ENCODE peak calls at places on chromosomes 5 and 9, in six cellular contexts. Q is cardiac muscle cell; G is astrocyte; W is heart left ventricle; A is CD4-positive, CD25-positive, alpha-beta regulatory T cell; E is lung. M is an unnamed sample. For H3K4me1, the result is how much of the 10 kb centered on the place peaks cover.

GRCh38 chr5:66933066-66933465 is 263.5 kb downstream of the CD180 start:
- DNase-seq in Q (peak), G (peak), W (no peak), A (no peak), E (no peak), M (no peak)

GRCh38 chr5:141848771-141849370 is 29.3 kb downstream of the PCDH1 start:
- DNase-seq in Q (peak), G (peak), W (peak), A (no peak), E (peak), M (peak)

GRCh38 chr5:161138751-161139455 is 286.9 kb upstream of the ATP10B start:
- DNase-seq in Q (no peak), G (no peak), W (no peak), A (no peak), E (no peak), M (no peak)

GRCh38 chr5:40828021-40828631 is 6.9 kb downstream of the RPL37 start:
- DNase-seq in Q (no peak), G (no peak), W (no peak), A (no peak), E (no peak), M (no peak)

GRCh38 chr5:113188454-113188853 is 211.9 kb downstream of the DCP2 start:
- DNase-seq in Q (no peak), G (no peak), W (no peak), A (no peak), E (no peak), M (no peak)

GRCh38 chr5:22560115-22560514 is 293.0 kb downstream of the CDH12 start:
- DNase-seq in Q (peak), G (peak), W (no peak), A (no peak), E (no peak), M (peak)

GRCh38 chr9:138066049-138066448 is 188.5 kb downstream of the CACNA1B start:
- DNase-seq in Q (no peak), G (no peak), W (no peak), A (no peak), E (no peak), M (no peak)

GRCh38 chr5:54756796-54757402 is 228.5 kb downstream of the ESM1 start:
- DNase-seq in Q (no peak), G (peak), W (no peak), A (no peak), E (no peak), M (no peak)

GRCh38 chr9:76203373-76203772 is 190.9 kb downstream of the RFK start:
- DNase-seq in Q (peak), G (no peak), W (no peak), A (no peak), E (peak), M (no peak)

GRCh38 chr9:72579190-72579589 is 57.8 kb downstream of the TMC1 start:
- DNase-seq in Q (peak), G (peak), W (peak), A (no peak), E (no peak), M (peak)

GRCh38 chr9:113963017-113963620 is 87.0 kb downstream of the ZNF618 start:
- DNase-seq in Q (peak), G (no peak), W (no peak), A (no peak), E (peak), M (no peak)

GRCh38 chr9:14127656-14128055 is 186.3 kb downstream of the NFIB start:
- DNase-seq in Q (peak), G (peak), W (no peak), A (no peak), E (no peak), M (no peak)

GRCh38 chr5:172925336-172925948 is 33.8 kb upstream of the RPL26L1 start:
- DNase-seq in Q (no peak), G (no peak), W (no peak), A (no peak), E (peak), M (no peak)

GRCh38 chr9:72187296-72187695 is 38.1 kb downstream of the GDA start:
- DNase-seq in Q (no peak), G (no peak), W (no peak), A (no peak), E (no peak), M (no peak)

GRCh38 chr9:71858102-71858798 is 52.7 kb downstream of the ABHD17B start:
- DNase-seq in Q (no peak), G (no peak), W (no peak), A (no peak), E (no peak), M (no peak)

GRCh38 chr9:129202613-129203555 is 24.8 kb upstream of the IER5L start:
- DNase-seq in Q (peak), G (peak), W (peak), A (peak), E (peak), M (peak)

GRCh38 chr9:4235951-4236804 is 63.7 kb downstream of the GLIS3 start:
- DNase-seq in Q (peak), G (peak), W (no peak), A (no peak), E (no peak), M (no peak)

GRCh38 chr5:139486201-139486600 is 3.6 kb upstream of the STING1 start:
- DNase-seq in Q (no peak), G (no peak), W (no peak), A (no peak), E (no peak), M (no peak)

GRCh38 chr5:159133041-159133741 is 33.5 kb upstream of the EBF1 start:
- DNase-seq in Q (peak), G (peak), W (no peak), A (peak), E (no peak), M (no peak)

GRCh38 chr5:107468286-107468685 is 202.5 kb downstream of the EFNA5 start:
- DNase-seq in Q (no peak), G (peak), W (no peak), A (no peak), E (no peak), M (no peak)

GRCh38 chr5:72441861-72442540 is 65.2 kb downstream of the ZNF366 start:
- DNase-seq in Q (peak), G (peak), W (no peak), A (no peak), E (no peak), M (no peak)

GRCh38 chr5:107286447-107287098 is 384.2 kb downstream of the EFNA5 start:
- DNase-seq in Q (no peak), G (no peak), W (no peak), A (no peak), E (no peak), M (no peak)

GRCh38 chr9:111599092-111599947 is at the start of gene PTGR1:
- DNase-seq in Q (peak), G (peak), W (peak), A (peak), E (peak), M (peak)

GRCh38 chr9:130184983-130185382 is 12.8 kb downstream of the NCS1 start:
- DNase-seq in Q (no peak), G (no peak), W (no peak), A (no peak), E (no peak), M (peak)

GRCh38 chr5:135741040-135741439 is 93.4 kb upstream of the SLC25A48 start:
- DNase-seq in Q (no peak), G (no peak), W (no peak), A (no peak), E (no peak), M (no peak)

GRCh38 chr9:88835038-88835466 is 156.2 kb upstream of the S1PR3 start:
- DNase-seq in Q (peak), G (peak), W (no peak), A (peak), E (no peak), M (no peak)

GRCh38 chr9:88537743-88538055 is 2.7 kb downstream of the NXNL2 start:
- DNase-seq in Q (peak), G (peak), W (peak), A (no peak), E (peak), M (no peak)

GRCh38 chr9:977361-978116 is 1.1 kb downstream of the DMRT3 start:
- DNase-seq in Q (no peak), G (no peak), W (no peak), A (no peak), E (no peak), M (no peak)

GRCh38 chr5:57686806-57687205 is 204.2 kb upstream of the ACTBL2 start:
- DNase-seq in Q (no peak), G (no peak), W (no peak), A (no peak), E (no peak), M (no peak)

GRCh38 chr5:143355710-143356109 is 47.8 kb downstream of the NR3C1 start:
- DNase-seq in Q (peak), G (peak), W (peak), A (peak), E (peak), M (peak)

GRCh38 chr9:72687331-72687730 is 165.9 kb downstream of the TMC1 start:
- DNase-seq in Q (no peak), G (no peak), W (no peak), A (no peak), E (no peak), M (no peak)

GRCh38 chr5:132270706-132271105 is 13.2 kb downstream of the PDLIM4 start:
- DNase-seq in Q (no peak), G (no peak), W (no peak), A (no peak), E (no peak), M (peak)

GRCh38 chr9:1941989-1942388 is 73.2 kb upstream of the SMARCA2 start:
- DNase-seq in Q (peak), G (no peak), W (no peak), A (no peak), E (no peak), M (no peak)

GRCh38 chr5:115262405-115263247 is at the start of gene PGGT1B:
- DNase-seq in Q (peak), G (peak), W (peak), A (peak), E (peak), M (peak)

GRCh38 chr5:142716963-142717362 is 31.1 kb upstream of the FGF1 start:
- DNase-seq in Q (peak), G (peak), W (peak), A (no peak), E (peak), M (no peak)

GRCh38 chr9:94511134-94511942 is 43.5 kb upstream of the PCAT7 start:
- DNase-seq in Q (peak), G (no peak), W (no peak), A (no peak), E (no peak), M (no peak)

GRCh38 chr5:138352071-138352721 is at the start of gene KDM3B:
- DNase-seq in Q (peak), G (peak), W (peak), A (peak), E (peak), M (peak)
- H3K4me1 ChIP-seq in Q (under half), G (under half), W (under half), A (under half), E (under half), M (under half)

GRCh38 chr5:127723571-127723970 is 20.4 kb downstream of the CCDC192 start:
- DNase-seq in Q (peak), G (peak), W (peak), A (no peak), E (peak), M (no peak)

GRCh38 chr5:127725673-127726072 is 22.5 kb downstream of the CCDC192 start:
- DNase-seq in Q (peak), G (no peak), W (no peak), A (no peak), E (no peak), M (no peak)
- H3K4me3 ChIP-seq in Q (no peak), G (no peak), W (no peak), A (no peak), E (no peak), M (no peak)

GRCh38 chr5:96529559-96529958 is 96.5 kb upstream of the PCSK1 start:
- DNase-seq in Q (no peak), G (no peak), W (no peak), A (no peak), E (no peak), M (no peak)
- H3K27ac ChIP-seq in Q (no peak), G (no peak), W (no peak), A (no peak), E (no peak), M (peak)

GRCh38 chr9:35660966-35661413 is 2.9 kb downstream of the CCDC107 start:
- DNase-seq in Q (peak), G (no peak), W (no peak), A (no peak), E (no peak), M (no peak)
- H3K4me1 ChIP-seq in Q (under half), G (under half), W (under half), A (half or more), E (under half), M (under half)

GRCh38 chr5:150623152-150623877 is 17.1 kb upstream of the SYNPO start:
- DNase-seq in Q (no peak), G (no peak), W (no peak), A (no peak), E (no peak), M (no peak)
- H3K4me3 ChIP-seq in Q (no peak), G (no peak), W (no peak), A (no peak), E (no peak), M (no peak)

DNA sequence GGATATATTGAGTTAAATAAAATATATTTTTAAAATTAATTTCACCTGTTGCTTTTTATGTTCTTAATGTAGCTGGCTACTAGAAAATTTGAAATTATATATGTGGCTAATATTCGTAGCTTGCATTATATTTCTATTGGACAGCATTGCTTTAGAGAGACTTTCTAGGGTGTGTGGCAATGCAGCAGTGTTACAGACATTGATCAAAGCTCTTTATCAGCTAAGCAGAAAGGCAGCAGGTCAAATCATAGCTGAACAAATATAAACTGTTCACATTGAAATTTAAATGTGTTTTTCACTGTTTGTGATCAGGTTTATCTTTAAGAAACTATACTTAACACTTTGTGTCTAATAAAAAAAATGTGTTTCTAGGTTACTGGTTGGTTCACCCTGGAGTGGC is 52.6 kb downstream of the ITGA2 start:
- DNase-seq in Q (no peak), G (no peak), W (no peak), A (no peak), E (no peak), M (no peak)
- H3K27ac ChIP-seq in Q (no peak), G (no peak), W (no peak), A (peak), E (no peak), M (no peak)

GRCh38 chr9:109325089-109325488 is 4.2 kb upstream of the EPB41L4B start:
- DNase-seq in Q (no peak), G (no peak), W (no peak), A (no peak), E (no peak), M (no peak)
- H3K4me1 ChIP-seq in Q (under half), G (under half), W (under half), A (under half), E (under half), M (under half)

GRCh38 chr9:78507008-78507407 is 210.1 kb downstream of the PSAT1 start:
- DNase-seq in Q (no peak), G (no peak), W (no peak), A (no peak), E (no peak), M (no peak)
- H3K4me3 ChIP-seq in Q (no peak), G (no peak), W (no peak), A (no peak), E (no peak), M (no peak)

DNA sequence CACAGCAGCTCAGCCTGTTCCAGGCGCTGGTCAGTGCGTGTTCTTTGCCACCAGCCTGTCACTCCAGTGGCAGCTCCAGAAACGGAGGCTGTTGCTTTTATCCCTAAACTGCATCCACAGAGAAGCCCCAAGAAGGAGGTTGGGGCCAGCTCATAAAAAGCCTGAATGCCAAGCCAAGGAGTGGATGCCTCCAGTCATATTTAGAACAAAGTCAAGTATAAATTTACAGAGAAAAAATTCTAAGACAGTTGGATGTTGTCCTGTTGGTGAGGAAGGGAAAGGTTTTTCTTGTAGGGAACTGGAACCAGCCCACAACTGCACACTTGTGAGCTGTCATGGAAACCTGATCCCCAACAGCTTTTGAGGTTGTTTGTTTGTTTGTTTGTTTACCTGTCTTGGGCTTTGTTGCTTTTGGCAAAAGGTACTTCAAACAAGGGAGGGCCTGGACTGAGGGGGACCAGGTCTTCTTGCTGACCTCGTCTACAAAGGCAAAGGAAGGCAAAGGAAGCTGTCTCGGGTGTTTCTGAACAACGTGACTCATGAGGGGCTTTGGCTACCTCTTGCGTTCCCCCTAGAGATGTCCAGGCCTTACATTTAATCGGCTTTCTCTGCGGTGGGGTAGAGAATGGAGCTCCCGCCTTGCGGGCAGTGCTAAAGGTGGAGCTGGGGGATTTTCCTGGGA is 36.7 kb downstream of the OLFML2A start:
- DNase-seq in Q (no peak), G (peak), W (no peak), A (no peak), E (no peak), M (no peak)
- H3K27ac ChIP-seq in Q (no peak), G (peak), W (no peak), A (no peak), E (no peak), M (peak)

GRCh38 chr9:134328341-134328840 is 2.1 kb downstream of the RXRA start:
- DNase-seq in Q (no peak), G (no peak), W (peak), A (no peak), E (no peak), M (no peak)
- H3K4me1 ChIP-seq in Q (half or more), G (under half), W (half or more), A (under half), E (half or more), M (under half)

M was measured in RWPE2.